ENCODE peak calls at places on chromosomes 12 and 14, in nine cellular contexts. F is RCC 7860; S is A172; G is stimulated activated naive CD4-positive, alpha-beta T cell; C is astrocyte of the spinal cord; U is psoas muscle; D is activated CD4-positive, CD25-positive, alpha-beta regulatory T cell treated with anti-CD3 and anti-CD28 coated beads, Interleukin-2, amount 50 U/mL, for 16 hours; J is lower lobe of right lung; X is retina. M is an unnamed sample.

GRCh38 chr14:21352587-21352986 is 31.2 kb downstream of the SUPT16H start:
- DNase-seq in S (no peak), J (peak; percentile 60), U (no peak), F (no peak), D (no peak), C (no peak), G (no peak), X (no peak), M (no peak)

GRCh38 chr12:113479578-113480335 is 8.1 kb upstream of the LHX5 start:
- DNase-seq in J (no peak), U (no peak), G (no peak), S (no peak), X (peak; percentile 90), D (no peak), C (peak; percentile 41), F (no peak), M (no peak)

GRCh38 chr14:71304588-71305133 is 397.4 kb downstream of the PCNX1 start:
- DNase-seq in G (no peak), U (no peak), C (no peak), D (no peak), S (no peak), J (no peak), X (no peak), F (no peak), M (no peak)

GRCh38 chr14:50985124-50985815 is 41.0 kb upstream of the PYGL start:
- DNase-seq in G (no peak), C (no peak), F (no peak), S (no peak), U (no peak), X (no peak), J (no peak), D (no peak), M (no peak)

GRCh38 chr12:124779161-124780141 is 84.2 kb downstream of the SCARB1 start:
- DNase-seq in C (peak; percentile 52), U (no peak), S (no peak), D (no peak), J (no peak), F (no peak), G (no peak), X (no peak), M (no peak)

GRCh38 chr12:131618303-131618658 is 92.6 kb upstream of the SFSWAP start:
- DNase-seq in S (peak; percentile 18), C (no peak), F (no peak), J (no peak), D (no peak), X (peak; percentile 47), G (no peak), U (no peak), M (no peak)

GRCh38 chr12:47818701-47819543 is 781 bp downstream of the HDAC7 start:
- DNase-seq in C (no peak), U (peak; percentile 87), F (no peak), J (peak; percentile 86), D (no peak), X (peak; percentile 74), S (peak; percentile 29), G (peak; percentile 38), M (peak; percentile 46)

GRCh38 chr14:68460541-68460940 is 332.3 kb downstream of the ZFP36L1 start:
- DNase-seq in S (no peak), U (peak; percentile 60), G (no peak), J (no peak), F (no peak), X (no peak), C (no peak), D (no peak), M (no peak)

GRCh38 chr12:52004042-52004648 is 2.6 kb upstream of the TAMALIN start:
- DNase-seq in D (no peak), J (no peak), X (peak; percentile 55), F (peak; percentile 35), U (peak; percentile 68), C (peak; percentile 44), S (peak; percentile 58), G (no peak), M (no peak)

GRCh38 chr14:72679591-72680151 is 214.2 kb downstream of the DPF3 start:
- DNase-seq in G (no peak), F (no peak), J (no peak), D (no peak), S (no peak), U (no peak), C (peak; percentile 25), X (peak; percentile 87), M (no peak)

GRCh38 chr12:125981610-125982253 is 916.5 kb downstream of the AACS start:
- DNase-seq in D (no peak), G (no peak), C (no peak), U (no peak), X (no peak), S (no peak), F (no peak), J (no peak), M (no peak)

GRCh38 chr12:22467190-22467589 is 77.2 kb downstream of the C2CD5 start:
- DNase-seq in F (no peak), S (no peak), J (no peak), X (no peak), C (peak; percentile 74), D (no peak), U (no peak), G (no peak), M (no peak)

GRCh38 chr14:102182190-102182589 is 42.5 kb downstream of the WDR20 start:
- DNase-seq in F (peak; percentile 25), S (peak; percentile 43), G (no peak), J (no peak), C (peak; percentile 57), U (no peak), X (no peak), D (no peak), M (no peak)